ENCODE peak calls at places on chromosomes 6 and 20, in five cellular contexts. C is NCI-H510A treated with DMSO at 0.1 percent for 48 hours, B is GM23248, H is COR-L47, A is 8988T. Q is an unnamed sample.

GRCh38 chr6:16727996-16728395 is 33.3 kb downstream of the ATXN1 start:
- DNase-seq in C (no peak), B (no peak), H (no peak), A (no peak), Q (no peak)

GRCh38 chr6:19866900-19867627 is 29.9 kb downstream of the ID4 start:
- DNase-seq in C (no peak), B (peak), H (no peak), A (no peak), Q (no peak)

GRCh38 chr20:63847374-63848002 is 13.8 kb upstream of the ABHD16B start:
- DNase-seq in C (no peak), B (no peak), H (no peak), A (no peak), Q (peak)

GRCh38 chr6:6676910-6677441 is 88.5 kb downstream of the LY86 start:
- DNase-seq in C (peak), B (peak), H (peak), A (peak), Q (peak)

GRCh38 chr6:3742076-3742425 is 9.5 kb downstream of the PXDC1 start:
- DNase-seq in C (no peak), B (no peak), H (no peak), A (no peak), Q (no peak)

GRCh38 chr20:59163641-59164530 is at the start of gene ZNF831:
- DNase-seq in C (no peak), B (no peak), H (no peak), A (no peak), Q (no peak)

GRCh38 chr6:2164481-2164880 is 80.9 kb downstream of the GMDS start:
- DNase-seq in C (no peak), B (no peak), H (no peak), A (no peak), Q (no peak)

GRCh38 chr20:14434379-14435136 is 97.1 kb upstream of the FLRT3 start:
- DNase-seq in C (no peak), B (peak), H (no peak), A (no peak), Q (no peak)

GRCh38 chr6:8785223-8785622 is 349.9 kb upstream of the SLC35B3 start:
- DNase-seq in C (no peak), B (no peak), H (no peak), A (no peak), Q (no peak)